ENCODE peak calls at places on chromosome X, in four cellular contexts. V is PC-3, Z is hepatocyte, R is GM23338. O is an unnamed sample. For H3K9me2, the result is how much of the 10 kb centered on the place peaks cover.

GRCh38 chrX:140343226-140343873 is 161.5 kb downstream of the SOX3 start:
- DNase-seq in Z (no peak), V (peak), R (no peak), O (no peak)

GRCh38 chrX:20527458-20528099 is 260.9 kb upstream of the RPS6KA3 start:
- DNase-seq in Z (peak), V (peak), R (peak), O (peak)

GRCh38 chrX:68694429-68695205 is 47.2 kb downstream of the STARD8 start:
- DNase-seq in R (no peak), V (no peak), Z (no peak), O (no peak)

GRCh38 chrX:120769576-120770341 is 105.9 kb downstream of the CT47B1 start:
- DNase-seq in V (peak), Z (peak), R (peak), O (peak)

GRCh38 chrX:100969936-100970335 is 428 bp downstream of the ARL13A start:
- DNase-seq in V (no peak), R (no peak), Z (no peak), O (no peak)

GRCh38 chrX:150155396-150156048 is 207.6 kb upstream of the MAMLD1 start:
- DNase-seq in Z (peak), V (peak), R (no peak), O (no peak)

GRCh38 chrX:1390621-1391369 is 1.1 kb downstream of the SLC25A6 start:
- DNase-seq in R (no peak), Z (no peak), V (no peak), O (no peak)

GRCh38 chrX:106932960-106933537 is 12.8 kb downstream of the CLDN2 start:
- DNase-seq in V (no peak), R (no peak), Z (peak), O (no peak)

GRCh38 chrX:75061701-75062100 is 94.4 kb downstream of the ABCB7 start:
- DNase-seq in Z (no peak), V (no peak), R (no peak), O (no peak)

GRCh38 chrX:21168401-21169160 is 205.6 kb upstream of the CNKSR2 start:
- DNase-seq in R (no peak), V (no peak), Z (no peak), O (no peak)

GRCh38 chrX:44829836-44830235 is 14.0 kb upstream of the DUSP21 start:
- DNase-seq in Z (peak), V (no peak), R (no peak), O (no peak)

GRCh38 chrX:69197690-69198089 is 32.4 kb upstream of the PJA1 start:
- DNase-seq in Z (no peak), V (no peak), R (no peak), O (no peak)

GRCh38 chrX:121886557-121886956 is 839.1 kb downstream of the GLUD2 start:
- DNase-seq in V (no peak), R (no peak), Z (no peak), O (no peak)
- H3K9me2 ChIP-seq in V (under half), R (under half), Z (under half), O (under half)

DNA sequence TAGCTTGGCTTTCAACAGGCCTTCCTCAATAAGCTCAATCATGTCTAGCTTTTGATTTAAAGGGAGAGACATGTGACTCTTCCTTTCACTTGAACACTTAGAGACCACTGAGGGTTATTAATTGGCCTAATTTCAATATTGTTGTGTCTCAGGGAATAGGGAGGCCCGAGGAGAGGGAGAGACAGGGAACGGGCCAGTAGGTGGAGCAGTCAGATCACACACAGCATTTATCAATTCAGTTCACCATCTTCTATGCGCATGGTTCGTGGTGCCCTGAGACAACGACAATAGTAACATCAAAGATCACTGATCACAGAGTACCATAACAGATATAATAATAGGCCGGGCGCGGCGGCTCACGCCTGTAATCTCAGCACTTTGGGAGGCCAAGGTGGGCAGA is 17.8 kb downstream of the ZNF81 start:
- DNase-seq in R (peak), Z (peak), V (peak), O (peak)
- TF ChIP-seq CTCF in R (peak), Z (peak), V (peak), O (peak)

DNA sequence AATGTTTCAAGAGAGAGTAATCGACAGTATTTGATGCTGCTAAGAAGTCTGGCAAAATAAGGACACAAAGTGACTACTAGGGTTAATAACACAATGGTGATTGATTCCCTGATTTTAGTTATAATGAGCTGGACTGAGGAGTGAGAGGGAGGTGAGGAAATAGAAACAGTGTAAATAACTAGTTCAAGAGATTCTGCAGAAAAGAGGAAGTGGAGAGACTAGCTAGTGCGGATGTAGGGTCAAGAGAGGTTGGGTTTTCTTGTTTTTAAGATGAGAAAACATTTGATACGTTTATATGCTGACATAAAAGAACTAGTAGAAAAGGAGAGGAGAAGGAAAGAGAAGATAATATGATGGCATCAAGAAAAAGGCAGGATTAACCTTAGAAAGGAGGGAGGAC is 12.2 kb upstream of the TRPC5 start:
- DNase-seq in R (no peak), V (no peak), Z (no peak), O (no peak)
- H3K9me2 ChIP-seq in R (under half), V (under half), Z (under half), O (under half)

DNA sequence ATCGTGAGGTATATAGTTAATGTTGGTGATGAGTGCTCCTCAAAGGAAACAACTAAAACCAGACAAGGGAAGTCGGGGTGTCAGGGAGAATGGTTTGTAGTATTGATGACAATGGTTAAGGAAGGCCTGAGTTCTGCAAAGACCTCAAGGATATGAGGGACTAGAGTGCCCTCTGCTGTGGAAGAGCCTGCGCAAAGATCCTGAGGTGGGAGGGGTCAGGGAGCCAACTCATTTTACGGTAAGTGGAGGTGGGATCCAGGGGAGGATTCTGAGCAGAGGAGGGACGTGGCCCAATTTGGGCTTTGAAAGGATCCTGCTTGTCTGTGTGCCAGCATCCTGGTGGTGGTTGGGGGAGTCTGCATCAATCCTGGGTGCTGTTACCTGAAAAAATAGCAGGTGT is 11.3 kb downstream of the UBA1 start:
- DNase-seq in Z (no peak), R (no peak), V (no peak), O (no peak)
- TF ChIP-seq CTCF in Z (no peak), R (no peak), V (no peak), O (peak)

GRCh38 chrX:96761566-96761965 is 76.9 kb downstream of the DIAPH2 start:
- DNase-seq in Z (no peak), V (no peak), R (no peak), O (no peak)
- H3K9me2 ChIP-seq in Z (under half), V (under half), R (under half), O (under half)